ENCODE peak calls at places on chromosomes 7 and 10, in four cellular contexts. V, F, W and M are unnamed samples.

GRCh38 chr7:33250421-33250827 is 121.1 kb downstream of the BBS9 start:
- DNase-seq in V (peak; percentile 81), F (no peak), W (no peak), M (no peak)

GRCh38 chr7:132400667-132401142 is 175.6 kb downstream of the PLXNA4 start:
- DNase-seq in V (no peak), F (no peak), W (no peak), M (no peak)

GRCh38 chr7:27146491-27147210 is 923 bp downstream of the HOXA6 start:
- DNase-seq in V (no peak), F (no peak), W (no peak), M (no peak)

GRCh38 chr10:113132651-113133088 is 182.6 kb downstream of the TCF7L2 start:
- DNase-seq in V (peak; percentile 19), F (no peak), W (no peak), M (no peak)

GRCh38 chr7:48426966-48427555 is 255.8 kb downstream of the ABCA13 start:
- DNase-seq in V (no peak), F (no peak), W (peak; percentile 83), M (no peak)

GRCh38 chr10:75512534-75512933 is 81.1 kb downstream of the LRMDA start:
- DNase-seq in V (no peak), F (no peak), W (peak; percentile 85), M (no peak)

GRCh38 chr7:90320418-90320800 is 695 bp downstream of the FAM237B start:
- DNase-seq in V (no peak), F (no peak), W (no peak), M (no peak)

GRCh38 chr10:123142701-123143161 is 5.2 kb upstream of the HMX2 start:
- DNase-seq in V (no peak), F (no peak), W (no peak), M (no peak)

GRCh38 chr7:41029072-41029492 is 673.8 kb downstream of the INHBA start:
- DNase-seq in V (no peak), F (no peak), W (no peak), M (no peak)

GRCh38 chr10:91551856-91552255 is 81.0 kb downstream of the PPP1R3C start:
- DNase-seq in V (no peak), F (no peak), W (peak; percentile 15), M (no peak)

GRCh38 chr7:158423190-158423555 is 164.4 kb downstream of the PTPRN2 start:
- DNase-seq in V (no peak), F (no peak), W (no peak), M (no peak)

GRCh38 chr7:98075801-98076200 is 30.9 kb upstream of the LMTK2 start:
- DNase-seq in V (no peak), F (no peak), W (no peak), M (no peak)